ENCODE peak calls at places on chromosomes 2 and 18, in five cellular contexts. One of them, this sample, is unnamed.

GRCh38 chr18:55401638-55402191 is 186.3 kb downstream of the TCF4 start:
- DNase-seq in tibial nerve: peak; percentile 32
- DNase-seq in endothelial cell of umbilical vein: peak; percentile 99
- DNase-seq in AG04450: peak; percentile 49
- DNase-seq in thyroid gland: peak; percentile 40
- DNase-seq in this sample: no peak

GRCh38 chr2:64363140-64363539 is 90.8 kb upstream of the LGALSL start:
- DNase-seq in tibial nerve: no peak
- DNase-seq in endothelial cell of umbilical vein: no peak
- DNase-seq in AG04450: no peak
- DNase-seq in thyroid gland: no peak
- DNase-seq in this sample: no peak

GRCh38 chr18:26621161-26622026 is 73.0 kb upstream of the KCTD1 start:
- DNase-seq in tibial nerve: no peak
- DNase-seq in endothelial cell of umbilical vein: peak; percentile 15
- DNase-seq in AG04450: no peak
- DNase-seq in thyroid gland: peak; percentile 65
- DNase-seq in this sample: no peak

GRCh38 chr2:22055784-22056620 is 932.2 kb downstream of the TDRD15 start:
- DNase-seq in tibial nerve: no peak
- DNase-seq in endothelial cell of umbilical vein: no peak
- DNase-seq in AG04450: no peak
- DNase-seq in thyroid gland: no peak
- DNase-seq in this sample: no peak

GRCh38 chr2:156088598-156088997 is 243.9 kb downstream of the NR4A2 start:
- DNase-seq in tibial nerve: no peak
- DNase-seq in endothelial cell of umbilical vein: no peak
- DNase-seq in AG04450: no peak
- DNase-seq in thyroid gland: no peak
- DNase-seq in this sample: no peak

GRCh38 chr2:1649103-1649870 is 95.0 kb downstream of the PXDN start:
- DNase-seq in tibial nerve: no peak
- DNase-seq in endothelial cell of umbilical vein: no peak
- DNase-seq in AG04450: no peak
- DNase-seq in thyroid gland: no peak
- DNase-seq in this sample: no peak

GRCh38 chr2:196112408-196113039 is 43.9 kb upstream of the DNAH7 start:
- DNase-seq in tibial nerve: no peak
- DNase-seq in endothelial cell of umbilical vein: no peak
- DNase-seq in AG04450: peak; percentile 51
- DNase-seq in thyroid gland: no peak
- DNase-seq in this sample: no peak

GRCh38 chr2:220393717-220394116 is 766.3 kb downstream of the SLC4A3 start:
- DNase-seq in tibial nerve: no peak
- DNase-seq in endothelial cell of umbilical vein: no peak
- DNase-seq in AG04450: no peak
- DNase-seq in thyroid gland: no peak
- DNase-seq in this sample: no peak

GRCh38 chr2:135030826-135031225 is 16.4 kb downstream of the MAP3K19 start:
- DNase-seq in tibial nerve: no peak
- DNase-seq in endothelial cell of umbilical vein: peak; percentile 35
- DNase-seq in AG04450: no peak
- DNase-seq in thyroid gland: no peak
- DNase-seq in this sample: no peak

GRCh38 chr18:49561377-49562193 is at the start of gene LIPG:
- DNase-seq in tibial nerve: no peak
- DNase-seq in endothelial cell of umbilical vein: peak; percentile 74
- DNase-seq in AG04450: no peak
- DNase-seq in thyroid gland: peak; percentile 83
- DNase-seq in this sample: no peak

GRCh38 chr2:105299290-105299689 is 30.2 kb downstream of the TGFBRAP1 start:
- DNase-seq in tibial nerve: no peak
- DNase-seq in endothelial cell of umbilical vein: no peak
- DNase-seq in AG04450: no peak
- DNase-seq in thyroid gland: peak; percentile 20
- DNase-seq in this sample: no peak

GRCh38 chr2:121363632-121364420 is 78.8 kb upstream of the TFCP2L1 start:
- DNase-seq in tibial nerve: peak; percentile 48
- DNase-seq in endothelial cell of umbilical vein: peak; percentile 29
- DNase-seq in AG04450: no peak
- DNase-seq in thyroid gland: no peak
- DNase-seq in this sample: no peak

GRCh38 chr2:159589286-159589685 is 27.1 kb downstream of the BAZ2B start:
- DNase-seq in tibial nerve: no peak
- DNase-seq in endothelial cell of umbilical vein: no peak
- DNase-seq in AG04450: no peak
- DNase-seq in thyroid gland: no peak
- DNase-seq in this sample: no peak

GRCh38 chr2:197452754-197453122 is 614 bp upstream of the COQ10B start:
- DNase-seq in tibial nerve: no peak
- DNase-seq in endothelial cell of umbilical vein: no peak
- DNase-seq in AG04450: no peak
- DNase-seq in thyroid gland: no peak
- DNase-seq in this sample: no peak

GRCh38 chr2:168997113-168997512 is 34.0 kb downstream of the ABCB11 start:
- DNase-seq in tibial nerve: no peak
- DNase-seq in endothelial cell of umbilical vein: peak; percentile 52
- DNase-seq in AG04450: no peak
- DNase-seq in thyroid gland: no peak
- DNase-seq in this sample: no peak

GRCh38 chr2:226802573-226802972 is 3.0 kb upstream of the IRS1 start:
- DNase-seq in tibial nerve: peak; percentile 51
- DNase-seq in endothelial cell of umbilical vein: peak; percentile 59
- DNase-seq in AG04450: no peak
- DNase-seq in thyroid gland: no peak
- DNase-seq in this sample: no peak

GRCh38 chr2:41886145-41886664 is 161.6 kb upstream of the PKDCC start:
- DNase-seq in tibial nerve: no peak
- DNase-seq in endothelial cell of umbilical vein: no peak
- DNase-seq in AG04450: no peak
- DNase-seq in thyroid gland: no peak
- DNase-seq in this sample: no peak

GRCh38 chr2:3480352-3481010 is 38.9 kb downstream of the ADI1 start:
- DNase-seq in tibial nerve: no peak
- DNase-seq in endothelial cell of umbilical vein: no peak
- DNase-seq in AG04450: no peak
- DNase-seq in thyroid gland: peak; percentile 68
- DNase-seq in this sample: no peak

GRCh38 chr2:10331702-10332401 is 29.1 kb downstream of the HPCAL1 start:
- DNase-seq in tibial nerve: no peak
- DNase-seq in endothelial cell of umbilical vein: no peak
- DNase-seq in AG04450: no peak
- DNase-seq in thyroid gland: no peak
- DNase-seq in this sample: no peak

GRCh38 chr18:22219568-22220355 is 50.4 kb downstream of the GATA6 start:
- DNase-seq in tibial nerve: no peak
- DNase-seq in endothelial cell of umbilical vein: no peak
- DNase-seq in AG04450: no peak
- DNase-seq in thyroid gland: peak; percentile 73
- DNase-seq in this sample: no peak

GRCh38 chr2:182858671-182859070 is 7.8 kb downstream of the FRZB start:
- DNase-seq in tibial nerve: no peak
- DNase-seq in endothelial cell of umbilical vein: no peak
- DNase-seq in AG04450: no peak
- DNase-seq in thyroid gland: no peak
- DNase-seq in this sample: no peak

GRCh38 chr2:169139145-169139544 is 69.8 kb downstream of the DHRS9 start:
- DNase-seq in tibial nerve: no peak
- DNase-seq in endothelial cell of umbilical vein: no peak
- DNase-seq in AG04450: no peak
- DNase-seq in thyroid gland: no peak
- DNase-seq in this sample: no peak

GRCh38 chr2:31962757-31963361 is 47.9 kb downstream of the MEMO1 start:
- DNase-seq in tibial nerve: no peak
- DNase-seq in endothelial cell of umbilical vein: no peak
- DNase-seq in AG04450: no peak
- DNase-seq in thyroid gland: no peak
- DNase-seq in this sample: no peak

GRCh38 chr18:35201502-35201901 is 39.3 kb upstream of the ZNF397 start:
- DNase-seq in tibial nerve: no peak
- DNase-seq in endothelial cell of umbilical vein: no peak
- DNase-seq in AG04450: no peak
- DNase-seq in thyroid gland: no peak
- DNase-seq in this sample: no peak

GRCh38 chr2:109417701-109418335 is 195.9 kb downstream of the SEPTIN10 start:
- DNase-seq in tibial nerve: no peak
- DNase-seq in endothelial cell of umbilical vein: no peak
- DNase-seq in AG04450: no peak
- DNase-seq in thyroid gland: no peak
- DNase-seq in this sample: no peak

GRCh38 chr2:158745067-158745865 is 49.9 kb upstream of the DAPL1 start:
- DNase-seq in tibial nerve: peak; percentile 55
- DNase-seq in endothelial cell of umbilical vein: peak; percentile 80
- DNase-seq in AG04450: peak; percentile 39
- DNase-seq in thyroid gland: peak; percentile 77
- DNase-seq in this sample: peak; percentile 70

GRCh38 chr18:56068701-56069100 is 480.7 kb upstream of the TCF4 start:
- DNase-seq in tibial nerve: no peak
- DNase-seq in endothelial cell of umbilical vein: no peak
- DNase-seq in AG04450: no peak
- DNase-seq in thyroid gland: no peak
- DNase-seq in this sample: no peak

GRCh38 chr18:52326001-52326400 is 14.0 kb upstream of the DCC start:
- DNase-seq in tibial nerve: no peak
- DNase-seq in endothelial cell of umbilical vein: no peak
- DNase-seq in AG04450: no peak
- DNase-seq in thyroid gland: no peak
- DNase-seq in this sample: no peak

GRCh38 chr2:40190457-40190856 is 261.4 kb downstream of the SLC8A1 start:
- DNase-seq in tibial nerve: no peak
- DNase-seq in endothelial cell of umbilical vein: no peak
- DNase-seq in AG04450: no peak
- DNase-seq in thyroid gland: no peak
- DNase-seq in this sample: no peak

GRCh38 chr18:79046522-79046921 is 22.7 kb upstream of the ATP9B start:
- DNase-seq in tibial nerve: no peak
- DNase-seq in endothelial cell of umbilical vein: no peak
- DNase-seq in AG04450: no peak
- DNase-seq in thyroid gland: no peak
- DNase-seq in this sample: no peak

GRCh38 chr18:79049506-79049905 is 19.7 kb upstream of the ATP9B start:
- DNase-seq in tibial nerve: no peak
- DNase-seq in endothelial cell of umbilical vein: no peak
- DNase-seq in AG04450: no peak
- DNase-seq in thyroid gland: no peak
- DNase-seq in this sample: no peak

GRCh38 chr18:79048245-79048632 is 21.0 kb upstream of the ATP9B start:
- DNase-seq in tibial nerve: no peak
- DNase-seq in endothelial cell of umbilical vein: no peak
- DNase-seq in AG04450: no peak
- DNase-seq in thyroid gland: no peak
- DNase-seq in this sample: no peak

GRCh38 chr18:79047556-79048244 is 21.5 kb upstream of the ATP9B start:
- DNase-seq in tibial nerve: no peak
- DNase-seq in endothelial cell of umbilical vein: no peak
- DNase-seq in AG04450: no peak
- DNase-seq in thyroid gland: no peak
- DNase-seq in this sample: no peak

GRCh38 chr18:79050005-79050404 is 19.2 kb upstream of the ATP9B start:
- DNase-seq in tibial nerve: no peak
- DNase-seq in endothelial cell of umbilical vein: no peak
- DNase-seq in AG04450: no peak
- DNase-seq in thyroid gland: no peak
- DNase-seq in this sample: no peak
- TF ChIP-seq CTCF in tibial nerve: no peak
- TF ChIP-seq CTCF in endothelial cell of umbilical vein: no peak
- TF ChIP-seq CTCF in AG04450: no peak
- TF ChIP-seq CTCF in thyroid gland: no peak
- TF ChIP-seq CTCF in this sample: no peak

GRCh38 chr2:47696478-47696831 is 86.5 kb upstream of the MSH6 start:
- DNase-seq in tibial nerve: no peak
- DNase-seq in endothelial cell of umbilical vein: no peak
- DNase-seq in AG04450: no peak
- DNase-seq in thyroid gland: no peak
- DNase-seq in this sample: no peak

GRCh38 chr2:47699533-47700215 is 83.3 kb upstream of the MSH6 start:
- DNase-seq in tibial nerve: no peak
- DNase-seq in endothelial cell of umbilical vein: no peak
- DNase-seq in AG04450: no peak
- DNase-seq in thyroid gland: no peak
- DNase-seq in this sample: no peak

GRCh38 chr2:47695800-47696477 is 87.0 kb upstream of the MSH6 start:
- DNase-seq in tibial nerve: no peak
- DNase-seq in endothelial cell of umbilical vein: no peak
- DNase-seq in AG04450: no peak
- DNase-seq in thyroid gland: no peak
- DNase-seq in this sample: no peak

DNA sequence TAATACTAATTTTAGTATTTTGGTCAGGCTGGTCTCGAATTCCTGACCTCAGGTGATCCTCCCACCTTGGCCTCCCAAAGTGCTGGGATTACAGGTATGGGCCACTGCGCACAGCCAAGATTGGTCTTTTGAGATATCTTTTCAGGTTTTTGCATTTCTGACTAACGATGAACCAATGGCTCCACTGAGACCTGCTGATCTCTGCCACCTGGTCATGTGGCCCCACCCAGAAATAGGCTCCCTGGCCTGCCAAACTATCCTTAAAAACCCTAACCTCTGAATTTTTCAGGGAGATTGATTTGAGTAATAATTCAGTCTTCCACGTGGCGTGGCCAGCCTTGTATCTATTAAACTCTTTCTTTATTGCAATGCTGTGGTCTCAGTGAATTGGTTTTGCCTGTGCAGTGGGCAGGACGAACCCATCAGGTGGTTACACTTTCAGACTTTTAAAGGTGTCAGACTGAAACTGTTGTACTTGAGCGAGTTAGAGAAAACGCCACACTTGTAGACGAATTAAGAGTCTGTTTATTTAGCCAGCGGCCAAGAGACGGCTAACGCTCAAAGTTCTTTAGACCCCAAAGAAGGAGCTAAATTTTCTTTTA is 85.8 kb upstream of the MSH6 start:
- DNase-seq in tibial nerve: no peak
- DNase-seq in endothelial cell of umbilical vein: no peak
- DNase-seq in AG04450: no peak
- DNase-seq in thyroid gland: peak; percentile 10
- DNase-seq in this sample: no peak
- H3K27ac ChIP-seq in tibial nerve: no peak overlapping the region
- H3K27ac ChIP-seq in endothelial cell of umbilical vein: no peak overlapping the region
- H3K27ac ChIP-seq in AG04450: no peak overlapping the region
- H3K27ac ChIP-seq in thyroid gland: no peak overlapping the region
- H3K27ac ChIP-seq in this sample: no peak overlapping the region

DNA sequence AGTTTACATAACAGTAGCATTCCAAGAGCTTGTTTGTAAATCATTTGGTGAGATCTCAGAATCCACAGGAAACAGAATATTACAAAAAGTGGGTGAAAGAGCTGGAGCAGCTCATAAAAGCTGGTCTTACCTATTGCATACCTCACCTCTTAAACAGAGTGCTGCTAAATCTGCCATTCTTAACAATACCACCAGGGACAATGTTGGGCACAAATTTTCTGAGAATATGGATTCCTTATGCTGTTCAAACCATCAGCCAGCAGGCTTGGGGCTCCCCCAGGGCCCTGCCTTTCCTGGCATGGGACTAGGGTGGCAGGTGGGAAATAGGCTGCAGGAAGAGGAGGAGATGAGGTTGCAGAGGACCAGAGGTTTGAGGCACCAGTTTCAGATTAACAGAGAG is 55.6 kb downstream of the TGFA start:
- DNase-seq in tibial nerve: no peak
- DNase-seq in endothelial cell of umbilical vein: no peak
- DNase-seq in AG04450: no peak
- DNase-seq in thyroid gland: no peak
- DNase-seq in this sample: no peak
- TF ChIP-seq CTCF in tibial nerve: no peak
- TF ChIP-seq CTCF in endothelial cell of umbilical vein: peak; percentile 22
- TF ChIP-seq CTCF in AG04450: peak; percentile 2
- TF ChIP-seq CTCF in thyroid gland: peak; percentile 47
- TF ChIP-seq CTCF in this sample: no peak

GRCh38 chr2:231160701-231161100 is 35.9 kb upstream of the HTR2B start:
- DNase-seq in tibial nerve: no peak
- DNase-seq in endothelial cell of umbilical vein: no peak
- DNase-seq in AG04450: no peak
- DNase-seq in thyroid gland: no peak
- DNase-seq in this sample: no peak
- H3K27ac ChIP-seq in tibial nerve: peak overlapping the region; percentile 82
- H3K27ac ChIP-seq in endothelial cell of umbilical vein: peak overlapping the region; percentile 86
- H3K27ac ChIP-seq in AG04450: peak overlapping the region; percentile 98
- H3K27ac ChIP-seq in thyroid gland: no peak overlapping the region
- H3K27ac ChIP-seq in this sample: no peak overlapping the region

This sample was measured in dorsolateral prefrontal cortex.